ENCODE peak calls at places on chromosomes 12 and 14, in nine cellular contexts. One of them, this sample, is unnamed.
A peak's percentile ranks its signal among the peaks of the same experiment; 100 is the strongest.

GRCh38 chr12:3752096-3752709 is 706 bp downstream of the CRACR2A start:
- DNase-seq in lower leg skin: peak; percentile 89
- DNase-seq in cardiac muscle cell: peak; percentile 65
- DNase-seq in stimulated activated CD8-positive, alpha-beta memory T cell treated with anti-CD3 and anti-CD28 coated beads, Interleukin-4, amount 100 ng/mL, for 24 hours: peak; percentile 52
- DNase-seq in non-pigmented ciliary epithelial cell: no peak
- DNase-seq in ELR: peak; percentile 64
- DNase-seq in GM23338: no peak
- DNase-seq in NCI-H2081: no peak
- DNase-seq in foreskin fibroblast: no peak
- DNase-seq in this sample: peak; percentile 72

GRCh38 chr12:12919666-12920435 is 28.5 kb downstream of the GPRC5A start:
- DNase-seq in NCI-H2081: no peak
- DNase-seq in cardiac muscle cell: no peak
- DNase-seq in non-pigmented ciliary epithelial cell: no peak
- DNase-seq in ELR: no peak
- DNase-seq in stimulated activated CD8-positive, alpha-beta memory T cell treated with anti-CD3 and anti-CD28 coated beads, Interleukin-4, amount 100 ng/mL, for 24 hours: no peak
- DNase-seq in lower leg skin: no peak
- DNase-seq in GM23338: no peak
- DNase-seq in foreskin fibroblast: no peak
- DNase-seq in this sample: no peak

GRCh38 chr12:6354539-6355393 is 12.9 kb upstream of the TNFRSF1A start:
- DNase-seq in lower leg skin: no peak
- DNase-seq in NCI-H2081: no peak
- DNase-seq in cardiac muscle cell: no peak
- DNase-seq in ELR: no peak
- DNase-seq in stimulated activated CD8-positive, alpha-beta memory T cell treated with anti-CD3 and anti-CD28 coated beads, Interleukin-4, amount 100 ng/mL, for 24 hours: no peak
- DNase-seq in GM23338: no peak
- DNase-seq in foreskin fibroblast: no peak
- DNase-seq in non-pigmented ciliary epithelial cell: no peak
- DNase-seq in this sample: no peak

GRCh38 chr12:119676573-119676972 is 8.6 kb downstream of the PRKAB1 start:
- DNase-seq in NCI-H2081: no peak
- DNase-seq in cardiac muscle cell: no peak
- DNase-seq in lower leg skin: no peak
- DNase-seq in stimulated activated CD8-positive, alpha-beta memory T cell treated with anti-CD3 and anti-CD28 coated beads, Interleukin-4, amount 100 ng/mL, for 24 hours: no peak
- DNase-seq in ELR: no peak
- DNase-seq in GM23338: no peak
- DNase-seq in non-pigmented ciliary epithelial cell: no peak
- DNase-seq in foreskin fibroblast: no peak
- DNase-seq in this sample: no peak

GRCh38 chr14:38199768-38200167 is 7.9 kb upstream of the SSTR1 start:
- DNase-seq in foreskin fibroblast: no peak
- DNase-seq in NCI-H2081: no peak
- DNase-seq in cardiac muscle cell: peak; percentile 9
- DNase-seq in GM23338: no peak
- DNase-seq in lower leg skin: no peak
- DNase-seq in ELR: peak; percentile 74
- DNase-seq in non-pigmented ciliary epithelial cell: no peak
- DNase-seq in stimulated activated CD8-positive, alpha-beta memory T cell treated with anti-CD3 and anti-CD28 coated beads, Interleukin-4, amount 100 ng/mL, for 24 hours: no peak
- DNase-seq in this sample: no peak

GRCh38 chr14:100488057-100488456 is 99.2 kb downstream of the BEGAIN start:
- DNase-seq in cardiac muscle cell: no peak
- DNase-seq in stimulated activated CD8-positive, alpha-beta memory T cell treated with anti-CD3 and anti-CD28 coated beads, Interleukin-4, amount 100 ng/mL, for 24 hours: no peak
- DNase-seq in GM23338: no peak
- DNase-seq in foreskin fibroblast: no peak
- DNase-seq in ELR: no peak
- DNase-seq in lower leg skin: no peak
- DNase-seq in NCI-H2081: peak; percentile 13
- DNase-seq in non-pigmented ciliary epithelial cell: no peak
- DNase-seq in this sample: no peak

GRCh38 chr12:80714055-80714454 is 2.7 kb upstream of the MYF5 start:
- DNase-seq in NCI-H2081: no peak
- DNase-seq in lower leg skin: no peak
- DNase-seq in foreskin fibroblast: no peak
- DNase-seq in stimulated activated CD8-positive, alpha-beta memory T cell treated with anti-CD3 and anti-CD28 coated beads, Interleukin-4, amount 100 ng/mL, for 24 hours: no peak
- DNase-seq in ELR: no peak
- DNase-seq in cardiac muscle cell: peak; percentile 32
- DNase-seq in non-pigmented ciliary epithelial cell: no peak
- DNase-seq in GM23338: peak; percentile 79
- DNase-seq in this sample: no peak

GRCh38 chr12:130993759-130994670 is 40.3 kb downstream of the ADGRD1 start:
- DNase-seq in NCI-H2081: no peak
- DNase-seq in GM23338: no peak
- DNase-seq in ELR: no peak
- DNase-seq in cardiac muscle cell: no peak
- DNase-seq in foreskin fibroblast: no peak
- DNase-seq in stimulated activated CD8-positive, alpha-beta memory T cell treated with anti-CD3 and anti-CD28 coated beads, Interleukin-4, amount 100 ng/mL, for 24 hours: no peak
- DNase-seq in non-pigmented ciliary epithelial cell: no peak
- DNase-seq in lower leg skin: no peak
- DNase-seq in this sample: no peak

GRCh38 chr12:88393017-88393767 is 187.1 kb downstream of the KITLG start:
- DNase-seq in lower leg skin: no peak
- DNase-seq in GM23338: peak; percentile 79
- DNase-seq in ELR: peak; percentile 67
- DNase-seq in stimulated activated CD8-positive, alpha-beta memory T cell treated with anti-CD3 and anti-CD28 coated beads, Interleukin-4, amount 100 ng/mL, for 24 hours: no peak
- DNase-seq in NCI-H2081: no peak
- DNase-seq in foreskin fibroblast: peak; percentile 38
- DNase-seq in cardiac muscle cell: peak; percentile 57
- DNase-seq in non-pigmented ciliary epithelial cell: no peak
- DNase-seq in this sample: no peak

GRCh38 chr12:42332301-42332894 is 6.4 kb downstream of the PPHLN1 start:
- DNase-seq in non-pigmented ciliary epithelial cell: no peak
- DNase-seq in NCI-H2081: peak; percentile 17
- DNase-seq in ELR: peak; percentile 66
- DNase-seq in foreskin fibroblast: no peak
- DNase-seq in cardiac muscle cell: peak; percentile 64
- DNase-seq in stimulated activated CD8-positive, alpha-beta memory T cell treated with anti-CD3 and anti-CD28 coated beads, Interleukin-4, amount 100 ng/mL, for 24 hours: no peak
- DNase-seq in GM23338: peak; percentile 40
- DNase-seq in lower leg skin: no peak
- DNase-seq in this sample: peak; percentile 42

GRCh38 chr14:34075095-34075744 is 124.3 kb upstream of the EGLN3 start:
- DNase-seq in stimulated activated CD8-positive, alpha-beta memory T cell treated with anti-CD3 and anti-CD28 coated beads, Interleukin-4, amount 100 ng/mL, for 24 hours: no peak
- DNase-seq in GM23338: no peak
- DNase-seq in NCI-H2081: no peak
- DNase-seq in non-pigmented ciliary epithelial cell: no peak
- DNase-seq in lower leg skin: no peak
- DNase-seq in foreskin fibroblast: no peak
- DNase-seq in ELR: no peak
- DNase-seq in cardiac muscle cell: no peak
- DNase-seq in this sample: no peak

GRCh38 chr14:64540208-64541202 is at the start of gene HSPA2:
- DNase-seq in GM23338: peak; percentile 100
- DNase-seq in cardiac muscle cell: peak; percentile 100
- DNase-seq in NCI-H2081: peak; percentile 93
- DNase-seq in ELR: peak; percentile 99
- DNase-seq in non-pigmented ciliary epithelial cell: peak; percentile 94
- DNase-seq in foreskin fibroblast: peak; percentile 100
- DNase-seq in stimulated activated CD8-positive, alpha-beta memory T cell treated with anti-CD3 and anti-CD28 coated beads, Interleukin-4, amount 100 ng/mL, for 24 hours: peak; percentile 90
- DNase-seq in lower leg skin: peak; percentile 100
- DNase-seq in this sample: peak; percentile 99

GRCh38 chr14:26685401-26685800 is 87.6 kb upstream of the NOVA1 start:
- DNase-seq in cardiac muscle cell: no peak
- DNase-seq in stimulated activated CD8-positive, alpha-beta memory T cell treated with anti-CD3 and anti-CD28 coated beads, Interleukin-4, amount 100 ng/mL, for 24 hours: no peak
- DNase-seq in NCI-H2081: no peak
- DNase-seq in foreskin fibroblast: no peak
- DNase-seq in non-pigmented ciliary epithelial cell: no peak
- DNase-seq in lower leg skin: no peak
- DNase-seq in GM23338: no peak
- DNase-seq in ELR: no peak
- DNase-seq in this sample: no peak

GRCh38 chr14:76256545-76256944 is 104.8 kb downstream of the GPATCH2L start:
- DNase-seq in non-pigmented ciliary epithelial cell: no peak
- DNase-seq in stimulated activated CD8-positive, alpha-beta memory T cell treated with anti-CD3 and anti-CD28 coated beads, Interleukin-4, amount 100 ng/mL, for 24 hours: no peak
- DNase-seq in cardiac muscle cell: no peak
- DNase-seq in foreskin fibroblast: no peak
- DNase-seq in NCI-H2081: no peak
- DNase-seq in ELR: no peak
- DNase-seq in GM23338: no peak
- DNase-seq in lower leg skin: peak; percentile 46
- DNase-seq in this sample: no peak

GRCh38 chr12:1870086-1870485 is 48.4 kb downstream of the CACNA2D4 start:
- DNase-seq in stimulated activated CD8-positive, alpha-beta memory T cell treated with anti-CD3 and anti-CD28 coated beads, Interleukin-4, amount 100 ng/mL, for 24 hours: no peak
- DNase-seq in NCI-H2081: no peak
- DNase-seq in cardiac muscle cell: no peak
- DNase-seq in ELR: no peak
- DNase-seq in non-pigmented ciliary epithelial cell: no peak
- DNase-seq in GM23338: peak; percentile 8
- DNase-seq in foreskin fibroblast: no peak
- DNase-seq in lower leg skin: no peak
- DNase-seq in this sample: no peak

GRCh38 chr12:52581481-52581880 is 7.8 kb upstream of the KRT74 start:
- DNase-seq in non-pigmented ciliary epithelial cell: no peak
- DNase-seq in NCI-H2081: no peak
- DNase-seq in ELR: peak; percentile 30
- DNase-seq in GM23338: no peak
- DNase-seq in foreskin fibroblast: peak; percentile 5
- DNase-seq in stimulated activated CD8-positive, alpha-beta memory T cell treated with anti-CD3 and anti-CD28 coated beads, Interleukin-4, amount 100 ng/mL, for 24 hours: no peak
- DNase-seq in lower leg skin: peak; percentile 83
- DNase-seq in cardiac muscle cell: peak; percentile 52
- DNase-seq in this sample: peak; percentile 4

GRCh38 chr12:6852651-6853354 is 853 bp downstream of the USP5 start:
- DNase-seq in NCI-H2081: peak; percentile 12
- DNase-seq in GM23338: peak; percentile 69
- DNase-seq in non-pigmented ciliary epithelial cell: no peak
- DNase-seq in lower leg skin: no peak
- DNase-seq in cardiac muscle cell: peak; percentile 66
- DNase-seq in stimulated activated CD8-positive, alpha-beta memory T cell treated with anti-CD3 and anti-CD28 coated beads, Interleukin-4, amount 100 ng/mL, for 24 hours: no peak
- DNase-seq in ELR: peak; percentile 75
- DNase-seq in foreskin fibroblast: peak; percentile 85
- DNase-seq in this sample: peak; percentile 44

GRCh38 chr14:95041477-95042020 is 115.8 kb downstream of the DICER1 start:
- DNase-seq in GM23338: no peak
- DNase-seq in NCI-H2081: no peak
- DNase-seq in lower leg skin: peak; percentile 75
- DNase-seq in foreskin fibroblast: no peak
- DNase-seq in non-pigmented ciliary epithelial cell: no peak
- DNase-seq in ELR: no peak
- DNase-seq in cardiac muscle cell: no peak
- DNase-seq in stimulated activated CD8-positive, alpha-beta memory T cell treated with anti-CD3 and anti-CD28 coated beads, Interleukin-4, amount 100 ng/mL, for 24 hours: no peak
- DNase-seq in this sample: no peak

GRCh38 chr14:36513451-36514277 is 6.4 kb downstream of the NKX2-1 start:
- DNase-seq in GM23338: peak; percentile 90
- DNase-seq in NCI-H2081: no peak
- DNase-seq in stimulated activated CD8-positive, alpha-beta memory T cell treated with anti-CD3 and anti-CD28 coated beads, Interleukin-4, amount 100 ng/mL, for 24 hours: no peak
- DNase-seq in ELR: no peak
- DNase-seq in cardiac muscle cell: no peak
- DNase-seq in foreskin fibroblast: no peak
- DNase-seq in non-pigmented ciliary epithelial cell: no peak
- DNase-seq in lower leg skin: no peak
- DNase-seq in this sample: no peak

GRCh38 chr14:21098892-21099595 is 589 bp upstream of the ZNF219 start:
- DNase-seq in non-pigmented ciliary epithelial cell: no peak
- DNase-seq in cardiac muscle cell: no peak
- DNase-seq in GM23338: no peak
- DNase-seq in ELR: no peak
- DNase-seq in foreskin fibroblast: no peak
- DNase-seq in lower leg skin: no peak
- DNase-seq in stimulated activated CD8-positive, alpha-beta memory T cell treated with anti-CD3 and anti-CD28 coated beads, Interleukin-4, amount 100 ng/mL, for 24 hours: no peak
- DNase-seq in NCI-H2081: no peak
- DNase-seq in this sample: no peak

GRCh38 chr14:36626150-36626549 is 35.5 kb upstream of the PAX9 start:
- DNase-seq in stimulated activated CD8-positive, alpha-beta memory T cell treated with anti-CD3 and anti-CD28 coated beads, Interleukin-4, amount 100 ng/mL, for 24 hours: no peak
- DNase-seq in non-pigmented ciliary epithelial cell: no peak
- DNase-seq in foreskin fibroblast: no peak
- DNase-seq in cardiac muscle cell: no peak
- DNase-seq in NCI-H2081: no peak
- DNase-seq in ELR: no peak
- DNase-seq in lower leg skin: no peak
- DNase-seq in GM23338: no peak
- DNase-seq in this sample: no peak

GRCh38 chr12:132108211-132108832 is 35.8 kb downstream of the DDX51 start:
- DNase-seq in foreskin fibroblast: no peak
- DNase-seq in ELR: no peak
- DNase-seq in stimulated activated CD8-positive, alpha-beta memory T cell treated with anti-CD3 and anti-CD28 coated beads, Interleukin-4, amount 100 ng/mL, for 24 hours: no peak
- DNase-seq in non-pigmented ciliary epithelial cell: no peak
- DNase-seq in NCI-H2081: no peak
- DNase-seq in lower leg skin: peak; percentile 63
- DNase-seq in GM23338: peak; percentile 72
- DNase-seq in cardiac muscle cell: no peak
- DNase-seq in this sample: no peak

GRCh38 chr14:91399868-91400640 is 17.6 kb downstream of the CCDC88C start:
- DNase-seq in non-pigmented ciliary epithelial cell: no peak
- DNase-seq in cardiac muscle cell: no peak
- DNase-seq in stimulated activated CD8-positive, alpha-beta memory T cell treated with anti-CD3 and anti-CD28 coated beads, Interleukin-4, amount 100 ng/mL, for 24 hours: no peak
- DNase-seq in lower leg skin: no peak
- DNase-seq in ELR: no peak
- DNase-seq in foreskin fibroblast: no peak
- DNase-seq in NCI-H2081: no peak
- DNase-seq in GM23338: peak; percentile 60
- DNase-seq in this sample: no peak

GRCh38 chr12:121512561-121512960 is 68.3 kb downstream of the KDM2B start:
- DNase-seq in GM23338: no peak
- DNase-seq in stimulated activated CD8-positive, alpha-beta memory T cell treated with anti-CD3 and anti-CD28 coated beads, Interleukin-4, amount 100 ng/mL, for 24 hours: no peak
- DNase-seq in ELR: no peak
- DNase-seq in lower leg skin: no peak
- DNase-seq in non-pigmented ciliary epithelial cell: no peak
- DNase-seq in cardiac muscle cell: no peak
- DNase-seq in NCI-H2081: no peak
- DNase-seq in foreskin fibroblast: no peak
- DNase-seq in this sample: peak; percentile 82

GRCh38 chr12:94618995-94619695 is 31.2 kb downstream of the TMCC3 start:
- DNase-seq in NCI-H2081: no peak
- DNase-seq in lower leg skin: no peak
- DNase-seq in non-pigmented ciliary epithelial cell: peak; percentile 85
- DNase-seq in foreskin fibroblast: peak; percentile 90
- DNase-seq in cardiac muscle cell: peak; percentile 71
- DNase-seq in ELR: peak; percentile 99
- DNase-seq in GM23338: no peak
- DNase-seq in stimulated activated CD8-positive, alpha-beta memory T cell treated with anti-CD3 and anti-CD28 coated beads, Interleukin-4, amount 100 ng/mL, for 24 hours: no peak
- DNase-seq in this sample: peak; percentile 94

This sample was measured in brain microvascular endothelial cell.